ENCODE peak calls at places on chromosomes 13 and 19, in five cellular contexts. G is non-pigmented ciliary epithelial cell, X is psoas muscle, D is sigmoid colon, T is NCI-H460. Z is an unnamed sample.

GRCh38 chr19:45391346-45391745 is 13.5 kb downstream of the PPP1R13L start:
- DNase-seq in T (no peak), D (no peak), X (no peak), G (no peak), Z (no peak)

GRCh38 chr19:12567951-12568350 is 16.7 kb upstream of the ZNF564 start:
- DNase-seq in G (no peak), D (no peak), T (no peak), X (no peak), Z (no peak)

GRCh38 chr13:50941146-50941545 is 31.6 kb downstream of the RNASEH2B start:
- DNase-seq in D (no peak), X (no peak), T (no peak), G (no peak), Z (no peak)

GRCh38 chr19:1807030-1807694 is 4.9 kb downstream of the ATP8B3 start:
- DNase-seq in T (no peak), D (no peak), G (no peak), X (peak; percentile 39), Z (no peak)

GRCh38 chr19:52748336-52748950 is 13.6 kb upstream of the ZNF611 start:
- DNase-seq in X (no peak), T (peak; percentile 12), D (no peak), G (peak; percentile 20), Z (no peak)

GRCh38 chr13:78404961-78405360 is 198.4 kb downstream of the POU4F1 start:
- DNase-seq in D (no peak), X (no peak), T (no peak), G (no peak), Z (no peak)

GRCh38 chr19:36377541-36378178 is 1.3 kb downstream of the ZFP14 start:
- DNase-seq in G (no peak), X (no peak), T (no peak), D (no peak), Z (no peak)

GRCh38 chr13:59356607-59357006 is 807.1 kb downstream of the DIAPH3 start:
- DNase-seq in G (no peak), T (no peak), X (peak; percentile 69), D (peak; percentile 88), Z (peak; percentile 67)

GRCh38 chr13:74206061-74206561 is 71.9 kb upstream of the KLF12 start:
- DNase-seq in X (no peak), T (no peak), D (no peak), G (peak; percentile 83), Z (no peak)

GRCh38 chr13:98508280-98509074 is 68.4 kb downstream of the STK24 start:
- DNase-seq in T (peak; percentile 93), D (no peak), G (peak; percentile 52), X (no peak), Z (no peak)

GRCh38 chr13:111980146-111980929 is 86.6 kb upstream of the SOX1 start:
- DNase-seq in T (no peak), D (no peak), G (no peak), X (no peak), Z (no peak)

GRCh38 chr19:984165-984967 is at the start of gene WDR18:
- DNase-seq in T (peak; percentile 81), D (peak; percentile 97), X (peak; percentile 97), G (no peak), Z (peak; percentile 92)

GRCh38 chr13:93304868-93305613 is 78.4 kb downstream of the GPC6 start:
- DNase-seq in T (no peak), D (no peak), G (no peak), X (no peak), Z (no peak)